ENCODE peak calls at places on chromosomes 2 and 18, in six cellular contexts. F is lower leg skin, A is AG08396, S is NCI-H1105 treated with DMSO at 0.1 percent for 48 hours, U is SJSA1, M is GM10248. X is an unnamed sample.

GRCh38 chr2:144372484-144373195 is 147.3 kb downstream of the ZEB2 start:
- DNase-seq in S (no peak), M (no peak), F (peak), A (no peak), U (no peak), X (no peak)

GRCh38 chr2:89763254-89763580 is 1071.7 kb downstream of the RPIA start:
- DNase-seq in S (no peak), U (no peak), F (no peak), A (peak), M (peak), X (no peak)

GRCh38 chr2:141137121-141137693 is 993.6 kb downstream of the LRP1B start:
- DNase-seq in F (no peak), M (no peak), A (no peak), S (no peak), U (no peak), X (no peak)

GRCh38 chr2:156112323-156112722 is 220.2 kb downstream of the NR4A2 start:
- DNase-seq in U (no peak), A (no peak), F (no peak), M (no peak), S (no peak), X (no peak)

GRCh38 chr2:240981871-240982800 is 16.3 kb upstream of the SNED1 start:
- DNase-seq in A (no peak), F (no peak), S (no peak), U (no peak), M (no peak), X (no peak)

GRCh38 chr2:72182547-72183460 is 35.1 kb upstream of the CYP26B1 start:
- DNase-seq in M (no peak), F (no peak), A (no peak), U (no peak), S (no peak), X (no peak)

GRCh38 chr2:177604291-177605065 is 211.9 kb downstream of the AGPS start:
- DNase-seq in F (peak), U (peak), A (peak), S (peak), M (peak), X (peak)

GRCh38 chr18:48796491-48797205 is 154.1 kb downstream of the SMAD7 start:
- DNase-seq in A (no peak), F (no peak), U (peak), M (no peak), S (no peak), X (no peak)

GRCh38 chr2:23386422-23387220 is 1.6 kb downstream of the KLHL29 start:
- DNase-seq in S (peak), U (no peak), F (no peak), A (peak), M (peak), X (peak)

GRCh38 chr2:220670461-220670979 is 901.6 kb downstream of the EPHA4 start:
- DNase-seq in S (peak), U (no peak), F (no peak), M (no peak), A (no peak), X (peak)

GRCh38 chr2:26076001-26076587 is 42.2 kb downstream of the RAB10 start:
- DNase-seq in A (no peak), F (no peak), M (no peak), U (no peak), S (peak), X (peak)

GRCh38 chr2:225100856-225101294 is 58.6 kb upstream of the DOCK10 start:
- DNase-seq in F (no peak), S (no peak), M (no peak), U (peak), A (peak), X (no peak)

GRCh38 chr2:122704109-122704563 is 948.7 kb downstream of the TSN start:
- DNase-seq in M (peak), A (no peak), S (no peak), F (no peak), U (no peak), X (no peak)

GRCh38 chr2:2464095-2464494 is 133.0 kb upstream of the MYT1L start:
- DNase-seq in A (no peak), F (no peak), S (no peak), M (no peak), U (no peak), X (no peak)

GRCh38 chr2:159971365-159972122 is 90.9 kb downstream of the PLA2R1 start:
- DNase-seq in A (no peak), S (peak), F (no peak), U (no peak), M (no peak), X (peak)

GRCh38 chr2:57876313-57876712 is 170.3 kb upstream of the VRK2 start:
- DNase-seq in A (no peak), U (no peak), F (no peak), M (no peak), S (no peak), X (no peak)

GRCh38 chr2:86439879-86440630 is 1.1 kb upstream of the KDM3A start:
- DNase-seq in A (no peak), S (no peak), U (no peak), F (no peak), M (no peak), X (no peak)

GRCh38 chr18:76005632-76006031 is 489.4 kb downstream of the ZNF516 start:
- DNase-seq in F (no peak), A (no peak), M (no peak), U (no peak), S (peak), X (peak)

GRCh38 chr2:237483018-237483731 is 3.9 kb upstream of the MLPH start:
- DNase-seq in A (peak), S (no peak), F (peak), M (no peak), U (peak), X (no peak)

GRCh38 chr2:234269769-234270204 is 219.3 kb downstream of the SPP2 start:
- DNase-seq in S (no peak), M (no peak), A (no peak), U (no peak), F (no peak), X (no peak)

GRCh38 chr2:180979086-180979934 is 1.1 kb upstream of the UBE2E3 start:
- DNase-seq in A (peak), F (no peak), U (peak), S (no peak), M (no peak), X (no peak)

GRCh38 chr18:42025974-42026625 is 71.1 kb downstream of the PIK3C3 start:
- DNase-seq in M (peak), U (no peak), A (no peak), F (no peak), S (no peak), X (no peak)

GRCh38 chr18:13568443-13569392 is 157.6 kb downstream of the FAM210A start:
- DNase-seq in M (peak), F (no peak), U (no peak), A (no peak), S (no peak), X (no peak)

GRCh38 chr2:170714156-170715061 is 728 bp upstream of the SP5 start:
- DNase-seq in F (no peak), M (peak), U (peak), A (peak), S (no peak), X (no peak)

GRCh38 chr2:170212625-170213280 is 34.8 kb downstream of the MYO3B start:
- DNase-seq in U (no peak), S (no peak), A (no peak), M (peak), F (no peak), X (no peak)

GRCh38 chr2:44479127-44479887 is 117.6 kb downstream of the CAMKMT start:
- DNase-seq in F (peak), U (peak), M (peak), S (peak), A (peak), X (peak)

GRCh38 chr2:166180951-166181812 is 53.4 kb upstream of the SCN1A start:
- DNase-seq in U (peak), A (peak), S (peak), F (no peak), M (peak), X (peak)

GRCh38 chr2:200466703-200467418 is 43.0 kb downstream of the KCTD18 start:
- DNase-seq in A (peak), S (no peak), F (peak), U (no peak), M (no peak), X (no peak)

GRCh38 chr2:42829556-42830510 is 37.5 kb upstream of the HAAO start:
- DNase-seq in U (peak), A (no peak), F (no peak), M (no peak), S (no peak), X (no peak)

GRCh38 chr2:185391571-185391970 is 347.0 kb upstream of the FSIP2 start:
- DNase-seq in F (no peak), S (no peak), U (no peak), M (no peak), A (no peak), X (no peak)

GRCh38 chr2:234768608-234769196 is 183.1 kb upstream of the SH3BP4 start:
- DNase-seq in F (no peak), U (no peak), M (no peak), A (no peak), S (no peak), X (no peak)

GRCh38 chr2:27133195-27133875 is 1.1 kb downstream of the PREB start:
- DNase-seq in S (no peak), A (no peak), F (no peak), U (no peak), M (no peak), X (no peak)

GRCh38 chr2:238060096-238060541 is 682 bp upstream of the SCLY start:
- DNase-seq in U (no peak), A (peak), M (no peak), S (peak), F (no peak), X (no peak)

X was measured in NCI-H748 treated with DMSO at 0.1 percent for 48 hours.